ENCODE peak calls at places on chromosomes 12 and 14, in seven cellular contexts. G is brain microvascular endothelial cell, A is hepatocyte, L is astrocyte, J is stomach, W is HCT116, H is lower lobe of right lung. N is an unnamed sample.
A peak's percentile ranks its signal among the peaks of the same experiment; 100 is the strongest.

GRCh38 chr14:55062517-55063351 is 11.3 kb downstream of the MAPK1IP1L start:
- DNase-seq in A (no peak), J (no peak), W (no peak), H (no peak), G (no peak), L (no peak), N (no peak)

GRCh38 chr12:26730546-26731085 is 102.4 kb downstream of the ITPR2 start:
- DNase-seq in L (no peak), H (no peak), J (no peak), G (no peak), W (no peak), A (no peak), N (no peak)

GRCh38 chr14:99055816-99056215 is 216.2 kb downstream of the BCL11B start:
- DNase-seq in H (no peak), W (no peak), G (no peak), J (no peak), L (no peak), A (no peak), N (no peak)

GRCh38 chr12:62649412-62650116 is 182.9 kb downstream of the MON2 start:
- DNase-seq in H (no peak), L (no peak), A (no peak), J (no peak), G (no peak), W (no peak), N (no peak)

GRCh38 chr14:70698288-70698687 is 56.6 kb downstream of the TTC9 start:
- DNase-seq in H (no peak), J (peak; percentile 74), A (peak; percentile 41), G (peak; percentile 31), L (peak; percentile 48), W (no peak), N (no peak)

GRCh38 chr12:58787021-58787760 is 133.1 kb downstream of the LRIG3 start:
- DNase-seq in J (no peak), L (no peak), G (no peak), H (no peak), W (no peak), A (no peak), N (no peak)

GRCh38 chr12:6464531-6464930 is 5.9 kb downstream of the VAMP1 start:
- DNase-seq in H (no peak), W (no peak), A (no peak), L (no peak), G (no peak), J (no peak), N (no peak)

GRCh38 chr12:49662998-49663843 is 39.9 kb downstream of the PRPF40B start:
- DNase-seq in A (peak; percentile 61), W (no peak), J (no peak), G (peak; percentile 87), H (peak; percentile 75), L (peak; percentile 66), N (peak; percentile 46)

GRCh38 chr12:3252416-3252815 is 175.2 kb downstream of the TSPAN9 start:
- DNase-seq in G (no peak), J (peak; percentile 56), H (peak; percentile 60), W (no peak), A (peak; percentile 59), L (peak; percentile 10), N (peak; percentile 65)

GRCh38 chr14:75344396-75344795 is 65.8 kb downstream of the FOS start:
- DNase-seq in G (no peak), L (no peak), J (no peak), H (no peak), A (no peak), W (no peak), N (no peak)

GRCh38 chr12:92439397-92439779 is 263.4 kb upstream of the PLEKHG7 start:
- DNase-seq in H (no peak), A (no peak), W (no peak), L (peak; percentile 35), J (no peak), G (peak; percentile 13), N (no peak)

GRCh38 chr12:65086236-65086635 is 34.9 kb downstream of the WIF1 start:
- DNase-seq in L (no peak), H (no peak), G (no peak), A (no peak), W (no peak), J (no peak), N (no peak)

GRCh38 chr12:95637010-95637409 is 85.7 kb upstream of the USP44 start:
- DNase-seq in J (no peak), L (no peak), H (no peak), G (no peak), W (no peak), A (no peak), N (no peak)

GRCh38 chr14:85252011-85252410 is 277.9 kb upstream of the FLRT2 start:
- DNase-seq in A (no peak), H (no peak), G (peak; percentile 80), L (peak; percentile 60), J (no peak), W (no peak), N (no peak)

GRCh38 chr12:62861586-62861985 is 73.4 kb downstream of the PPM1H start:
- DNase-seq in J (no peak), L (no peak), W (no peak), G (no peak), H (no peak), A (no peak), N (no peak)

GRCh38 chr12:117047810-117048584 is 51.2 kb downstream of the TESC start:
- DNase-seq in W (no peak), A (peak; percentile 72), G (peak; percentile 40), J (no peak), H (no peak), L (peak; percentile 8), N (peak; percentile 3)

GRCh38 chr12:4762773-4763172 is 42.6 kb downstream of the GALNT8 start:
- DNase-seq in W (no peak), J (no peak), G (no peak), L (no peak), H (no peak), A (no peak), N (no peak)

GRCh38 chr12:11718768-11719253 is 69.3 kb downstream of the ETV6 start:
- DNase-seq in G (peak; percentile 85), L (peak; percentile 87), W (no peak), H (no peak), A (no peak), J (no peak), N (no peak)

GRCh38 chr14:72416892-72417291 is 477.0 kb downstream of the DPF3 start:
- DNase-seq in A (no peak), G (no peak), J (no peak), W (peak; percentile 34), H (no peak), L (no peak), N (no peak)

GRCh38 chr14:26381405-26381804 is 216.4 kb downstream of the NOVA1 start:
- DNase-seq in W (no peak), A (no peak), L (no peak), H (no peak), G (no peak), J (no peak), N (no peak)

GRCh38 chr14:89899917-89900680 is 54.4 kb downstream of the EFCAB11 start:
- DNase-seq in L (no peak), A (peak; percentile 20), J (no peak), H (no peak), W (peak; percentile 13), G (no peak), N (no peak)

GRCh38 chr12:52216807-52217206 is 16.2 kb upstream of the KRT7 start:
- DNase-seq in A (no peak), W (no peak), L (no peak), J (peak; percentile 68), H (no peak), G (no peak), N (no peak)

GRCh38 chr12:51630256-51630880 is 39.3 kb downstream of the SCN8A start:
- DNase-seq in H (no peak), A (no peak), G (no peak), W (no peak), J (no peak), L (no peak), N (no peak)

GRCh38 chr14:57833304-57833703 is 32.6 kb downstream of the SLC35F4 start:
- DNase-seq in W (peak; percentile 96), H (no peak), G (peak; percentile 90), J (no peak), L (peak; percentile 94), A (peak; percentile 25), N (peak; percentile 62)

GRCh38 chr14:105528197-105528858 is 1.9 kb downstream of the TMEM121 start:
- DNase-seq in J (peak; percentile 83), H (peak; percentile 86), A (peak; percentile 75), L (peak; percentile 29), W (no peak), G (peak; percentile 37), N (peak; percentile 8)
- TF ChIP-seq CTCF in J (peak; percentile 91), H (peak; percentile 91), A (peak; percentile 59), L (peak; percentile 34), W (peak; percentile 81), G (peak; percentile 71), N (peak; percentile 70)

GRCh38 chr12:89709994-89710872 is 1.6 kb upstream of the ATP2B1 start:
- DNase-seq in A (peak; percentile 69), W (no peak), H (peak; percentile 78), L (no peak), G (peak; percentile 28), J (peak; percentile 52), N (no peak)

GRCh38 chr12:89709157-89709993 is 737 bp upstream of the ATP2B1 start:
- DNase-seq in H (peak; percentile 99), L (peak; percentile 97), A (peak; percentile 99), G (peak; percentile 98), J (peak; percentile 100), W (peak; percentile 97), N (peak; percentile 99)

GRCh38 chr12:89707992-89708792 is 446 bp downstream of the ATP2B1 start:
- DNase-seq in L (no peak), H (peak; percentile 66), G (peak; percentile 14), W (no peak), J (peak; percentile 36), A (peak; percentile 59), N (no peak)

GRCh38 chr12:89708793-89709156 is at the start of gene ATP2B1:
- DNase-seq in H (peak; percentile 94), A (peak; percentile 96), J (peak; percentile 92), L (peak; percentile 67), G (peak; percentile 71), W (peak; percentile 47), N (peak; percentile 61)

GRCh38 chr12:89710873-89711179 is 2.2 kb upstream of the ATP2B1 start:
- DNase-seq in A (no peak), J (no peak), W (no peak), L (no peak), H (no peak), G (no peak), N (no peak)
- H3K27ac ChIP-seq in A (peak overlapping the region; percentile 98), J (no peak overlapping the region), W (no peak overlapping the region), L (no peak overlapping the region), H (no peak overlapping the region), G (no peak overlapping the region), N (no peak overlapping the region)

GRCh38 chr12:73517859-73518258 is 1019.8 kb upstream of the ATXN7L3B start:
- DNase-seq in G (no peak), L (no peak), J (no peak), A (no peak), W (no peak), H (no peak), N (no peak)

GRCh38 chr12:73514672-73515071 is 1023.0 kb upstream of the ATXN7L3B start:
- DNase-seq in J (no peak), A (no peak), H (no peak), L (no peak), G (no peak), W (peak; percentile 8), N (no peak)
- TF ChIP-seq CTCF in J (no peak), A (no peak), H (no peak), L (no peak), G (peak; percentile 28), W (peak; percentile 47), N (no peak)

DNA sequence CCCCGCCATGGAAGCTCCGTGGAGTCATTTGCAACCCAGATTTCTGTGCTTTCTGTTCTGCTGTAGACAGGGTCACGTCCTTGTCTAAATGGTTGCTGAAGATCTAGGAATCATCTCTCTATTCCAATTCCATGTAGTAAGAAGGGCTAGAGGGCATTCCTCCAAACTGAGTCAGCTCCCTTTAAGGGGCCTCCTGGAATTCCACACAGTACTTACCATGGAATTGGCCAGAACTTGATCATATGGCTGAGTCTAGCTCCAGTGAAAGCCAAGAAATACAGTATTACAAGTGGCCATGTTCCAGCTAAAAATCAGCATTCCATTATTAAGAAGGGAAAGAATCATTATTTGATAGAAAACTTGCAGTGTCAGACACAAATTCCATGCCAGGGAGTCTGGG is 171.9 kb downstream of the PRKCH start:
- DNase-seq in A (peak; percentile 33), L (peak; percentile 96), H (no peak), G (peak; percentile 83), J (no peak), W (no peak), N (peak; percentile 81)
- H3K27ac ChIP-seq in A (peak overlapping the region; percentile 36), L (peak overlapping the region; percentile 34), H (no peak overlapping the region), G (peak overlapping the region; percentile 45), J (no peak overlapping the region), W (no peak overlapping the region), N (peak overlapping the region; percentile 32)